ENCODE peak calls at places on chromosome 14, in four cellular contexts. One of them, this sample, is unnamed.

GRCh38 chr14:94346841-94347240 is 23.7 kb upstream of the SERPINA6 start:
- DNase-seq in NCI-H345: no peak
- DNase-seq in T follicular helper cell: no peak
- DNase-seq in lung microvascular endothelial cell: no peak
- DNase-seq in this sample: no peak

GRCh38 chr14:59490756-59491155 is 6.4 kb downstream of the JKAMP start:
- DNase-seq in lung microvascular endothelial cell: peak
- DNase-seq in T follicular helper cell: no peak
- DNase-seq in NCI-H345: no peak
- DNase-seq in this sample: no peak

GRCh38 chr14:38339704-38340103 is 83.8 kb upstream of the CLEC14A start:
- DNase-seq in T follicular helper cell: no peak
- DNase-seq in lung microvascular endothelial cell: no peak
- DNase-seq in NCI-H345: no peak
- DNase-seq in this sample: peak

GRCh38 chr14:68137704-68138619 is 318.4 kb downstream of the RAD51B start:
- DNase-seq in T follicular helper cell: no peak
- DNase-seq in lung microvascular endothelial cell: peak
- DNase-seq in NCI-H345: peak
- DNase-seq in this sample: peak

GRCh38 chr14:101404426-101405170 is 156.7 kb upstream of the DIO3 start:
- DNase-seq in lung microvascular endothelial cell: no peak
- DNase-seq in NCI-H345: no peak
- DNase-seq in T follicular helper cell: no peak
- DNase-seq in this sample: no peak

GRCh38 chr14:74133833-74134481 is 49.2 kb downstream of the LIN52 start:
- DNase-seq in NCI-H345: no peak
- DNase-seq in lung microvascular endothelial cell: no peak
- DNase-seq in T follicular helper cell: no peak
- DNase-seq in this sample: no peak

GRCh38 chr14:72518809-72519377 is 375.0 kb downstream of the DPF3 start:
- DNase-seq in lung microvascular endothelial cell: no peak
- DNase-seq in NCI-H345: no peak
- DNase-seq in T follicular helper cell: no peak
- DNase-seq in this sample: no peak

GRCh38 chr14:67491741-67492504 is 3.4 kb upstream of the TMEM229B start:
- DNase-seq in T follicular helper cell: no peak
- DNase-seq in NCI-H345: peak
- DNase-seq in lung microvascular endothelial cell: no peak
- DNase-seq in this sample: no peak

GRCh38 chr14:69547701-69548348 is 26.8 kb downstream of the CCDC177 start:
- DNase-seq in T follicular helper cell: no peak
- DNase-seq in lung microvascular endothelial cell: peak
- DNase-seq in NCI-H345: no peak
- DNase-seq in this sample: no peak

GRCh38 chr14:74346341-74346740 is 1.9 kb upstream of the VRTN start:
- DNase-seq in T follicular helper cell: no peak
- DNase-seq in NCI-H345: no peak
- DNase-seq in lung microvascular endothelial cell: no peak
- DNase-seq in this sample: no peak

GRCh38 chr14:61733972-61734371 is 28.2 kb upstream of the SNAPC1 start:
- DNase-seq in NCI-H345: no peak
- DNase-seq in T follicular helper cell: no peak
- DNase-seq in lung microvascular endothelial cell: no peak
- DNase-seq in this sample: no peak

GRCh38 chr14:74478996-74479635 is 14.0 kb downstream of the NPC2 start:
- DNase-seq in T follicular helper cell: no peak
- DNase-seq in NCI-H345: no peak
- DNase-seq in lung microvascular endothelial cell: peak
- DNase-seq in this sample: no peak

GRCh38 chr14:28742171-28742846 is 24.3 kb upstream of the FOXG1 start:
- DNase-seq in T follicular helper cell: no peak
- DNase-seq in NCI-H345: no peak
- DNase-seq in lung microvascular endothelial cell: no peak
- DNase-seq in this sample: no peak

GRCh38 chr14:77314539-77314938 is 6.1 kb downstream of the POMT2 start:
- DNase-seq in lung microvascular endothelial cell: no peak
- DNase-seq in T follicular helper cell: no peak
- DNase-seq in NCI-H345: peak
- DNase-seq in this sample: no peak

GRCh38 chr14:90874599-90874998 is 58.4 kb upstream of the TTC7B start:
- DNase-seq in NCI-H345: no peak
- DNase-seq in lung microvascular endothelial cell: no peak
- DNase-seq in T follicular helper cell: no peak
- DNase-seq in this sample: no peak

GRCh38 chr14:43005807-43006206 is 1399.1 kb downstream of the LRFN5 start:
- DNase-seq in NCI-H345: no peak
- DNase-seq in lung microvascular endothelial cell: no peak
- DNase-seq in T follicular helper cell: no peak
- DNase-seq in this sample: no peak

GRCh38 chr14:59358105-59358504 is 107.1 kb downstream of the GPR135 start:
- DNase-seq in lung microvascular endothelial cell: no peak
- DNase-seq in NCI-H345: no peak
- DNase-seq in T follicular helper cell: no peak
- DNase-seq in this sample: peak

GRCh38 chr14:28761438-28762289 is 4.9 kb upstream of the FOXG1 start:
- DNase-seq in T follicular helper cell: no peak
- DNase-seq in lung microvascular endothelial cell: no peak
- DNase-seq in NCI-H345: no peak
- DNase-seq in this sample: no peak

GRCh38 chr14:49959822-49960408 is 67.0 kb downstream of the ARF6 start:
- DNase-seq in T follicular helper cell: no peak
- DNase-seq in NCI-H345: peak
- DNase-seq in lung microvascular endothelial cell: no peak
- DNase-seq in this sample: no peak

GRCh38 chr14:96421236-96421635 is 29.3 kb downstream of the AK7 start:
- DNase-seq in NCI-H345: no peak
- DNase-seq in lung microvascular endothelial cell: no peak
- DNase-seq in T follicular helper cell: no peak
- DNase-seq in this sample: no peak

GRCh38 chr14:74964787-74965769 is 9.7 kb upstream of the PGF start:
- DNase-seq in lung microvascular endothelial cell: peak
- DNase-seq in NCI-H345: no peak
- DNase-seq in T follicular helper cell: no peak
- DNase-seq in this sample: no peak

GRCh38 chr14:54299393-54300363 is 97.1 kb upstream of the CDKN3 start:
- DNase-seq in lung microvascular endothelial cell: no peak
- DNase-seq in T follicular helper cell: no peak
- DNase-seq in NCI-H345: no peak
- DNase-seq in this sample: no peak

GRCh38 chr14:92924247-92924646 is 1.3 kb downstream of the CHGA start:
- DNase-seq in T follicular helper cell: no peak
- DNase-seq in NCI-H345: peak
- DNase-seq in lung microvascular endothelial cell: no peak
- DNase-seq in this sample: no peak

GRCh38 chr14:51732494-51733080 is 80.9 kb downstream of the FRMD6 start:
- DNase-seq in NCI-H345: no peak
- DNase-seq in lung microvascular endothelial cell: peak
- DNase-seq in T follicular helper cell: no peak
- DNase-seq in this sample: no peak

GRCh38 chr14:66105819-66106218 is 380.4 kb upstream of the CCDC196 start:
- DNase-seq in T follicular helper cell: no peak
- DNase-seq in NCI-H345: no peak
- DNase-seq in lung microvascular endothelial cell: peak
- DNase-seq in this sample: no peak